ENCODE peak calls at places on chromosomes 3 and 15, in six cellular contexts. B, K, Y, A, Z and W are unnamed samples.
A peak's percentile ranks its signal among the peaks of the same experiment; 100 is the strongest.

GRCh38 chr3:69738291-69738690 is 973 bp upstream of the MITF start:
- DNase-seq in Y (no peak), B (no peak), Z (no peak), K (peak; percentile 52), A (no peak), W (no peak)

GRCh38 chr3:121477589-121477988 is 68.2 kb downstream of the POLQ start:
- DNase-seq in Z (no peak), Y (no peak), A (no peak), K (peak; percentile 13), B (no peak), W (no peak)

GRCh38 chr15:41933771-41934170 is 38.6 kb downstream of the EHD4 start:
- DNase-seq in Z (no peak), B (no peak), A (no peak), K (peak; percentile 55), Y (no peak), W (no peak)

GRCh38 chr15:98529205-98530145 is 118.9 kb upstream of the IGF1R start:
- DNase-seq in A (no peak), Z (peak; percentile 18), K (no peak), Y (no peak), B (no peak), W (no peak)

GRCh38 chr3:141914311-141914710 is 37.9 kb downstream of the ATP1B3 start:
- DNase-seq in Y (no peak), A (no peak), K (no peak), Z (no peak), B (no peak), W (no peak)

GRCh38 chr3:71478568-71478967 is 105.0 kb downstream of the FOXP1 start:
- DNase-seq in Z (no peak), B (no peak), K (no peak), A (no peak), Y (no peak), W (no peak)

GRCh38 chr3:16741103-16741758 is 136.0 kb upstream of the DAZL start:
- DNase-seq in K (no peak), A (no peak), Y (no peak), B (no peak), Z (no peak), W (no peak)

GRCh38 chr3:128993461-128994172 is at the start of gene CFAP92:
- DNase-seq in Y (peak; percentile 95), B (peak; percentile 41), K (no peak), A (peak; percentile 88), Z (no peak), W (no peak)

GRCh38 chr15:99443056-99443756 is 122.6 kb upstream of the MEF2A start:
- DNase-seq in K (no peak), A (no peak), Z (no peak), B (no peak), Y (no peak), W (no peak)

GRCh38 chr15:78873796-78874761 is 1.4 kb downstream of the MORF4L1 start:
- DNase-seq in Z (no peak), B (no peak), A (peak; percentile 24), K (no peak), Y (peak; percentile 47), W (no peak)

GRCh38 chr15:28943146-28943545 is 57.4 kb downstream of the APBA2 start:
- DNase-seq in Y (no peak), K (no peak), A (no peak), Z (no peak), B (no peak), W (no peak)

GRCh38 chr3:17643691-17644090 is 98.7 kb downstream of the TBC1D5 start:
- DNase-seq in K (no peak), Y (no peak), B (no peak), Z (no peak), A (no peak), W (no peak)

GRCh38 chr3:137171834-137172603 is 214.2 kb downstream of the IL20RB start:
- DNase-seq in Z (no peak), B (no peak), K (no peak), Y (no peak), A (no peak), W (no peak)

GRCh38 chr15:52804526-52805081 is 14.5 kb upstream of the ONECUT1 start:
- DNase-seq in Z (no peak), K (no peak), B (no peak), A (no peak), Y (peak; percentile 93), W (no peak)

GRCh38 chr15:67188551-67189218 is 65.8 kb downstream of the AAGAB start:
- DNase-seq in Z (no peak), B (no peak), Y (no peak), K (no peak), A (no peak), W (peak; percentile 88)

GRCh38 chr15:31347981-31348803 is 21.6 kb downstream of the KLF13 start:
- DNase-seq in Y (no peak), A (no peak), K (no peak), Z (no peak), B (no peak), W (no peak)

GRCh38 chr15:51332211-51333147 is 5.9 kb downstream of the CYP19A1 start:
- DNase-seq in B (no peak), A (no peak), Z (no peak), K (no peak), Y (no peak), W (no peak)

GRCh38 chr15:71359246-71359645 is 244.0 kb downstream of the THSD4 start:
- DNase-seq in A (no peak), B (no peak), Z (no peak), K (no peak), Y (no peak), W (no peak)

GRCh38 chr3:12954891-12955650 is 113.7 kb upstream of the RPL32 start:
- DNase-seq in Y (no peak), Z (no peak), B (no peak), A (no peak), K (peak; percentile 55), W (no peak)

GRCh38 chr3:155738580-155739076 is 6.2 kb downstream of the PLCH1 start:
- DNase-seq in Z (no peak), K (no peak), Y (no peak), A (no peak), B (no peak), W (no peak)

GRCh38 chr3:128804817-128805166 is 74.6 kb upstream of the ACAD9 start:
- DNase-seq in B (no peak), Z (no peak), A (no peak), Y (no peak), K (no peak), W (no peak)

GRCh38 chr15:101204744-101205535 is 46.9 kb downstream of the CHSY1 start:
- DNase-seq in Z (no peak), Y (no peak), A (no peak), K (no peak), B (no peak), W (no peak)

GRCh38 chr15:60619131-60619530 is 140.2 kb upstream of the ICE2 start:
- DNase-seq in Z (no peak), B (no peak), Y (no peak), K (no peak), A (no peak), W (no peak)

GRCh38 chr15:44009056-44009455 is 182.3 kb downstream of the WDR76 start:
- DNase-seq in Y (no peak), A (no peak), K (peak; percentile 40), Z (no peak), B (no peak), W (no peak)

GRCh38 chr15:32030795-32031194 is 480 bp downstream of the CHRNA7 start:
- DNase-seq in B (no peak), K (no peak), Z (no peak), A (no peak), Y (peak; percentile 44), W (no peak)

GRCh38 chr15:36888018-36888992 is 212.0 kb downstream of the MEIS2 start:
- DNase-seq in A (peak; percentile 25), B (no peak), K (no peak), Y (no peak), Z (no peak), W (no peak)

GRCh38 chr3:159987291-159987711 is 1.3 kb upstream of the IL12A start:
- DNase-seq in B (no peak), Z (no peak), A (no peak), K (no peak), Y (peak; percentile 35), W (no peak)

DNA sequence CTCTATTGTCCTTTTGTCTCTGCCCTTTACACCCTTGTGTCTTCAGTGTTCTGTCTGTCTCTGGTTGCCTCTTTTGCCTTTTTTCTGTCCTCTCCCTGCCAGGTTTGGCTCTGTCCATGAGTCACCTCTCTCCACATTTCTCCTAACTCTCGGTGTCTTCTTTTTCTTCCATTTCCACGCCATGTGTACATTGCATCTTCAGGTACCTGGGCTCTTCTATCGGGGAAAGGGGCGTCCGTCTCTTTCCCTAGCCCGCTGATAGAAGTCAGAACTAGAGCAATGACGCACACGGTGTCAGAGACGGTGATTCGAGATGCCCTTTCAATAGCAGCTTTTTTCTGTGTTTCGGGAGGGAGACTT is 638 bp downstream of the OPA1 start:
- DNase-seq in Z (peak; percentile 7), Y (peak; percentile 35), A (peak; percentile 34), B (no peak), K (peak; percentile 50), W (no peak)
- TF ChIP-seq POLR2AphosphoS5 in Z (no peak), Y (no peak), A (no peak), B (no peak), K (no peak), W (no peak)

DNA sequence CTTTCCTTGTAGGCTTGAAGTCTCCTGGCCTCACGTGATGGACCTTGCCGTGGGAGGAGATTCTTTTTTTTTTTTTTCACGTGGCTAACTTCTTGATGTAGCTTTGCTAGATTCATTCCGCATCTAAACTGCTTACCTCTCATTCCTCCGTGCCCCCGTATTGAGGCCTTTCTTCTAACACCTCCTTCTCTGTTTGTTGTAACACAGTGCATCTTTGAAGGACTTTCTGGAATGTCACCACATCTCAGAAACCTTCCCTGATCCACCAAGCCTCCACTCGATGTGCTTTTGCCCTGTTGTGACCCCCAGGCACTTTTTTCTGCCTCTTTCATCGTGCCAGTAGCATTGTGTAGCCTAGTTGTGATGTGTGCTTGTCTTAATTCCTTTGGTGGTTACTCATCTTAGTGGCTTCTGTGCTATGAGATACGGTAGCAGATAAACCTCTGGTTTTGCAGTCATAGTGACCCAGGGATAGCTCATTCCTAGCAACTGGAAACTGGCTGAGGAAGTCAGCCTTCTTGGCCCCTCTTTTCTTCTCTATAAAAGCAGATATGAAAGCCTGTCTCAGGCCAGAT is 1.6 kb upstream of the BNC1 start:
- DNase-seq in A (no peak), Y (no peak), Z (no peak), B (no peak), K (peak; percentile 41), W (no peak)
- TF ChIP-seq EZH2 in A (no peak), Y (peak; percentile 32), Z (no peak), B (no peak), K (no peak), W (no peak)

GRCh38 chr3:104598848-104599501 is 767.7 kb upstream of the ALCAM start:
- DNase-seq in Z (no peak), Y (no peak), A (no peak), K (no peak), B (no peak), W (no peak)
- TF ChIP-seq POLR2AphosphoS5 in Z (no peak), Y (no peak), A (no peak), K (no peak), B (no peak), W (no peak)

DNA sequence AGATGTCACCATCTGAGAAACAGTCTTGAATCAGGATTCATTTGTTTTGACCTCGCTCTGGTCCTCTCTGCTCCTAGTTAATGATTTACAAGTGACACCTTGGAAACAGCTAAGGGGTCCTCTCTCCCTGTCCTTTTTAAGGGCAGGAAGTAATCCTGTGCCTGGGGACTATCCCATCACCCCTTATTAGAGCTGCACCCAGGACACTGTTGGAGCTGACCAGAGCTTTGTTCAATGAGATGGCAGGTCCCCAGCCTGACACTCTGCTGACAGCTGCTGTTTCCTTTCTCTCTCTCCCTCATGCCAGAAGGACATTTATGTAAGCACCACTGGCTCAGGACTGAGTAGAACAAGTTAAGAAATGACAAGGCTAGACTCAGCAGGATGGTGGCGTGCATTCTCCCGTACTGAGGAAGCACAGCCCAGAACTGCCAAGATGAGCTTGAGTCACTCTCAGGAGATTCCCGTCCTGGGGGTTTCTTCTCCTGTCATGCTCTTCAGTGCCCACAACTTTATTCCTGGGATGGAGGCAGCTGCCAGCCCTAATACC is 17.3 kb downstream of the GJD2 start:
- DNase-seq in Y (no peak), Z (no peak), A (no peak), K (no peak), B (no peak), W (no peak)
- TF ChIP-seq EZH2 in Y (no peak), Z (no peak), A (no peak), K (no peak), B (no peak), W (no peak)